ENCODE peak calls at places on chromosome 19, in seven cellular contexts. B, P, F, H, M, X and D are unnamed samples.
A peak's percentile ranks its signal among the peaks of the same experiment; 100 is the strongest.

GRCh38 chr19:37845932-37846331 is 60.5 kb downstream of the WDR87 start:
- DNase-seq in B (no peak), P (no peak), F (no peak), H (no peak), M (peak; percentile 24), X (no peak), D (no peak)

GRCh38 chr19:13172335-13173128 is 22.3 kb downstream of the IER2 start:
- DNase-seq in B (peak; percentile 73), P (peak; percentile 91), F (peak; percentile 80), H (peak; percentile 67), M (peak; percentile 83), X (peak; percentile 91), D (peak; percentile 77)

GRCh38 chr19:45711851-45712698 is 18.6 kb downstream of the FBXO46 start:
- DNase-seq in B (no peak), P (no peak), F (no peak), H (no peak), M (no peak), X (no peak), D (no peak)

GRCh38 chr19:40802300-40803169 is 3.5 kb downstream of the EGLN2 start:
- DNase-seq in B (no peak), P (peak; percentile 86), F (peak; percentile 65), H (peak; percentile 44), M (no peak), X (peak; percentile 87), D (peak; percentile 87)

GRCh38 chr19:56138069-56138468 is 3.0 kb upstream of the ZNF444 start:
- DNase-seq in B (peak; percentile 33), P (no peak), F (no peak), H (no peak), M (no peak), X (no peak), D (no peak)

GRCh38 chr19:6023085-6023682 is 45.2 kb upstream of the RANBP3 start:
- DNase-seq in B (no peak), P (no peak), F (no peak), H (no peak), M (peak; percentile 71), X (peak; percentile 40), D (no peak)

GRCh38 chr19:7605490-7606222 is 10.0 kb downstream of the CAMSAP3 start:
- DNase-seq in B (peak; percentile 16), P (no peak), F (no peak), H (peak; percentile 96), M (no peak), X (no peak), D (no peak)

GRCh38 chr19:56837004-56837403 is 3.5 kb downstream of the PEG3 start:
- DNase-seq in B (peak; percentile 21), P (no peak), F (peak; percentile 20), H (no peak), M (no peak), X (no peak), D (no peak)

GRCh38 chr19:47798904-47799266 is 5.5 kb downstream of the TPRX1 start:
- DNase-seq in B (no peak), P (no peak), F (no peak), H (no peak), M (no peak), X (no peak), D (no peak)

GRCh38 chr19:10018786-10019185 is 5.5 kb downstream of the RDH8 start:
- DNase-seq in B (no peak), P (no peak), F (no peak), H (no peak), M (no peak), X (no peak), D (no peak)

GRCh38 chr19:355134-355533 is 10.5 kb upstream of the MIER2 start:
- DNase-seq in B (no peak), P (no peak), F (peak; percentile 2), H (no peak), M (no peak), X (no peak), D (no peak)

GRCh38 chr19:45637890-45638667 is 1.1 kb downstream of the EML2 start:
- DNase-seq in B (no peak), P (no peak), F (no peak), H (no peak), M (peak; percentile 48), X (no peak), D (no peak)

DNA sequence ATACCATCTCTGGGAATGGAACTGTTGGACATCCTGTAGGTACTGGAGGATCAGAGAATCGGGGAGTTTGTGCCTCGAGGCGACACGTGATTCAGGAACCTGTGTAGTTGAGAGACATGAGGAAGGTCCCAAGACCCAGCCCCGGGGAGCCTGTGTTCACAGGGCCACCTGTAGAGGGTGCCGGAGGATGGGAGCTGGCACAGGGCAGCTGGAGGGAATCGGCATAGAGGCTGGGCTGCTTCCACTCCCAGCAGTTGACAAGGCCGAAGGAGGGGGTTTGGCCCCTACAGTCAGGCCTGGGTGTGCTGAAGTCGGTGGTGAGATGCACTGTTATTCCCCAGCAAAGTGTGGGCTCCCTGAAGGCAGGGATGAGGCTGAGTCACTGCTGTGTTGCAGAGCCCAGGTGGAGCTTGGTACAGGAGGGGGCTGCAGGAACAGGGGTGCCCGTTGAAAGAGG is 2.5 kb upstream of the ISYNA1 start:
- DNase-seq in B (no peak), P (no peak), F (no peak), H (peak; percentile 62), M (no peak), X (peak; percentile 79), D (peak; percentile 27)
- H3K4me1 ChIP-seq in B (peaks cover 11% of the 10 kb centered on the region), P (no peaks in the 10 kb centered on the region), F (no peaks in the 10 kb centered on the region), H (peaks cover 42% of the 10 kb centered on the region), M (peaks cover 22% of the 10 kb centered on the region), X (peaks cover 53% of the 10 kb centered on the region), D (peaks cover 39% of the 10 kb centered on the region)

GRCh38 chr19:53988981-53989380 is 2.5 kb upstream of the CACNG6 start:
- DNase-seq in B (no peak), P (no peak), F (no peak), H (no peak), M (no peak), X (no peak), D (no peak)

GRCh38 chr19:53982611-53983010 is 8.8 kb upstream of the CACNG6 start:
- DNase-seq in B (no peak), P (no peak), F (peak; percentile 22), H (no peak), M (no peak), X (peak; percentile 80), D (peak; percentile 55)

GRCh38 chr19:53982056-53982455 is 9.4 kb upstream of the CACNG6 start:
- DNase-seq in B (no peak), P (no peak), F (no peak), H (no peak), M (no peak), X (no peak), D (no peak)

GRCh38 chr19:53983457-53984289 is 7.8 kb upstream of the CACNG6 start:
- DNase-seq in B (no peak), P (no peak), F (no peak), H (no peak), M (no peak), X (no peak), D (no peak)

DNA sequence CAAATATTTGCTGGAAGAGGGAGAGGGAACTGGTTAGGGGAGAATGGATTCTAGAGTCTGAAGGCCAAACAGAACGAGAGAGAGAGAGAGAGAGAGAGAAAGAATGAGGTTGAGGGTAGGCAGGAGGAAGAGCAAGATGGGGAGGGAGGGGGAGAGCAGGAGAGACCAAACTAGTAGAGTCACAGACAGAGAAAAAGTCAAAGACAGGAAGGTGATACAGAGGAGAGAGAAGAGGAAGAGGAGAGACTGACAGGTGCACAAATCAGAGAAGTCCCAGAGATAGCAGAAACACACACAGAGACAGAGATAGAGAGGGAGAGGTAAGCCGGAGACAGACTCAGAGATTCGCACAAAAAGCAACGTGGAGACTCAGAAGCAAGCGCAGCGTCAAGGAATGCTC is 5.6 kb upstream of the CACNG6 start:
- DNase-seq in B (no peak), P (no peak), F (no peak), H (no peak), M (no peak), X (no peak), D (no peak)
- H3K4me1 ChIP-seq in B (no peaks in the 10 kb centered on the region), P (no peaks in the 10 kb centered on the region), F (no peaks in the 10 kb centered on the region), H (no peaks in the 10 kb centered on the region), M (no peaks in the 10 kb centered on the region), X (peaks cover 15% of the 10 kb centered on the region), D (peaks cover 6% of the 10 kb centered on the region)

GRCh38 chr19:14411161-14411560 is 8.0 kb downstream of the DDX39A start:
- DNase-seq in B (no peak), P (no peak), F (no peak), H (no peak), M (no peak), X (no peak), D (no peak)

GRCh38 chr19:14416743-14417214 is 2.4 kb downstream of the DDX39A start:
- DNase-seq in B (no peak), P (no peak), F (no peak), H (no peak), M (no peak), X (no peak), D (no peak)

GRCh38 chr19:14412436-14413071 is 6.6 kb downstream of the DDX39A start:
- DNase-seq in B (no peak), P (no peak), F (no peak), H (no peak), M (no peak), X (no peak), D (no peak)

GRCh38 chr19:14413355-14413754 is 5.8 kb downstream of the DDX39A start:
- DNase-seq in B (no peak), P (no peak), F (no peak), H (no peak), M (no peak), X (no peak), D (no peak)

DNA sequence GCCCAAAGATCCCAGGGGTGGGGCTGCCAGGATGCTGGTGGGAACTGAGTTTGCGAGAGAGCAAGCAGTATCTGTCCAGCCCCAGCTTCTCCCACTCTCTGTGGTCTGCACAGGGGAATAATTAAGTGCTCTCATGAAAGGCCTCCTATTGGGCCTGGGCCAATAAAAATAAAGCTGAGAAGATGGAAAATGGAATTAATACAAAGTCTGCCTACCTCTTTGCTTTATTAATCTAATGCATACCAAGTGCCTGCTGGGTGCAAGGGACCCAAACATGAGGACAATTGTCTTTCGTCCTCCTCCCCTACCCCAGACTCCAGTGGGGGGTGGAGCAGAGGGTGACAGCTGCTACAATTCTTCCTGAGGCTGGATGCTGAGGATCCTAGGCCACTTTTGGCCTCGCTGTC is 5.4 kb downstream of the DDX39A start:
- DNase-seq in B (no peak), P (no peak), F (no peak), H (no peak), M (peak; percentile 50), X (no peak), D (no peak)
- H3K4me1 ChIP-seq in B (peaks cover 20% of the 10 kb centered on the region), P (no peaks in the 10 kb centered on the region), F (peaks cover 12% of the 10 kb centered on the region), H (peaks cover 14% of the 10 kb centered on the region), M (peaks cover 11% of the 10 kb centered on the region), X (peaks cover 100% of the 10 kb centered on the region), D (peaks cover 52% of the 10 kb centered on the region)

DNA sequence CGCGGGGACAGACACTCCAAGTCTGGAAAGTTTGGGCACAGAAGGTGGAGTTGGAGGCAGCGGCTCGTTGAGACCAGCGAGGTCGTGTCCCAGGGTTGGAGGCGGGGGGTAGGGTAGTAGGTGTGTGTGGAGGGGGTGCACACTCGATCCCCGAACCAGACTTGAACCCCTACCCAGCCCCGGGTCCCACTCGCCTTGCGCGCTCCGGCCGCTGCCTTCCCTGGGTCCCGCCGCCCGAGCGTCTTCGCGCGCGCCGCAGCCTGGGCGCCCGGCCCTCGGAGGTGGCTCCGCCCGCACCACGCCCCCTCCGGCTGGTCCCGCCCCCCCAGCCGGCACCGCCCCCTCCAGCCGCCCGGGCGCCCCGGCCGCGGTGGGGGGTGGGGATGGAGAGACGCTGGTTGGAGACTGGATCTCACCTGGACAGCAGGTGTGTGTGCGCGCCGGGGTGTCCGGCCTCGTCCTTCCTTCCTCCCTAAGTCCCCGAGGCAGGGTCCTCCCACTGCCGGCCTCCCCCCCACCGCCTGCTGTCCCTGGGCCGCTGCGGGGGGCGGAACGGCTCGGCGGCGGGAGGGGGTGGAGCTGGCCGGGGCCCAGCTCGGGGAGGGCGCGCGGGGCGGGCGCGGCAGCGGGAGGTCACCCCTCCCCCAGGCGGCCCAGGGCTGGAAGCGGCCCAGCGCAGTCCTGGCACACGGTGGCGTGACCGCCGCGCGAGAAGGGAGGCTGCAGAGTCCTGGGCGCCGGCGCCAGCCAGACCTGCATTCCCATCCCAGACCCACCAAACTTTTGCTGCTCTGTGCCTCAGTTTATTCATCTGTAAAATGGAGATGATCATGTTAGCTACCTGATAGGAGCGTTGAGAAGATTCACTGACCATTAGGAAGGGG is at the start of gene KANK2:
- DNase-seq in B (peak; percentile 90), P (peak; percentile 92), F (peak; percentile 86), H (peak; percentile 97), M (peak; percentile 55), X (peak; percentile 92), D (peak; percentile 88)
- H3K4me1 ChIP-seq in B (no peaks in the 10 kb centered on the region), P (no peaks in the 10 kb centered on the region), F (peaks cover 8% of the 10 kb centered on the region), H (peaks cover 11% of the 10 kb centered on the region), M (peaks cover 18% of the 10 kb centered on the region), X (peaks cover 63% of the 10 kb centered on the region), D (peaks cover 75% of the 10 kb centered on the region)